ENCODE peak calls at places on chromosomes 6 and 20, in five cellular contexts. J, V, D, B and R are unnamed samples.

GRCh38 chr6:127939442-127940066 is 38.7 kb upstream of the THEMIS start:
- DNase-seq in V (no peak), D (no peak), B (no peak), J (peak), R (no peak)

GRCh38 chr6:14177413-14178082 is 60.0 kb downstream of the CD83 start:
- DNase-seq in V (no peak), B (no peak), D (no peak), J (no peak), R (no peak)

GRCh38 chr6:37479266-37479854 is 20.3 kb downstream of the CCDC167 start:
- DNase-seq in V (no peak), J (no peak), D (no peak), B (no peak), R (no peak)

GRCh38 chr6:81766482-81767069 is 14.1 kb upstream of the TENT5A start:
- DNase-seq in B (no peak), D (peak), V (no peak), J (no peak), R (no peak)

GRCh38 chr6:131877999-131878789 is 70.4 kb downstream of the ENPP1 start:
- DNase-seq in B (no peak), J (no peak), D (no peak), V (peak), R (no peak)

GRCh38 chr6:125728739-125729138 is 20.7 kb upstream of the HEY2 start:
- DNase-seq in V (no peak), J (no peak), D (no peak), B (no peak), R (no peak)

GRCh38 chr20:15236812-15237211 is 899.4 kb upstream of the FLRT3 start:
- DNase-seq in J (no peak), V (peak), B (no peak), D (peak), R (no peak)

GRCh38 chr20:50569864-50570836 is 60.0 kb downstream of the PTPN1 start:
- DNase-seq in B (no peak), J (no peak), V (no peak), D (peak), R (no peak)

GRCh38 chr6:111995409-111995808 is 58.5 kb upstream of the CCN6 start:
- DNase-seq in J (no peak), D (no peak), V (no peak), B (no peak), R (no peak)